ENCODE peak calls at places on chromosomes 13 and 19, in nine cellular contexts. U is pancreas; L is effector memory CD4-positive, alpha-beta T cell; F is endodermal cell; P is aorta; M is left ventricle myocardium inferior; K is cardiac muscle cell; E is psoas muscle; I is tibial nerve. Q is an unnamed sample. For H3K4me1, the result is how much of the 10 kb centered on the place peaks cover.

GRCh38 chr13:80123945-80124344 is 217.0 kb downstream of the SPRY2 start:
- DNase-seq in P (no peak), F (no peak), M (no peak), E (no peak), L (no peak), K (no peak), U (no peak), I (no peak), Q (no peak)

GRCh38 chr13:84831666-84832657 is 949.7 kb upstream of the SLITRK1 start:
- DNase-seq in K (no peak), L (no peak), F (peak), M (no peak), P (peak), I (no peak), U (no peak), E (no peak), Q (no peak)

GRCh38 chr19:47895165-47895782 is 9.2 kb upstream of the SULT2A1 start:
- DNase-seq in P (no peak), L (no peak), E (no peak), M (no peak), U (no peak), K (peak), F (no peak), I (no peak), Q (no peak)

GRCh38 chr19:37468961-37469777 is at the start of gene ZNF570:
- DNase-seq in P (peak), E (peak), U (peak), F (peak), K (peak), M (peak), L (peak), I (peak), Q (peak)

GRCh38 chr13:53151692-53152421 is 123.2 kb downstream of the OLFM4 start:
- DNase-seq in U (peak), P (no peak), F (peak), K (peak), I (no peak), L (no peak), M (no peak), E (no peak), Q (peak)

GRCh38 chr13:33147832-33148231 is 131.6 kb downstream of the KL start:
- DNase-seq in U (no peak), L (no peak), K (no peak), M (no peak), I (no peak), F (no peak), P (no peak), E (no peak), Q (no peak)

GRCh38 chr13:50798923-50799322 is 44.6 kb downstream of the DLEU7 start:
- DNase-seq in F (no peak), K (peak), I (no peak), L (no peak), U (no peak), P (no peak), E (no peak), M (no peak), Q (no peak)

GRCh38 chr13:80399340-80400163 is 58.6 kb upstream of the SPRY2 start:
- DNase-seq in K (no peak), P (no peak), I (no peak), L (no peak), M (no peak), E (no peak), F (no peak), U (no peak), Q (no peak)

GRCh38 chr13:27953671-27954405 is 15.3 kb downstream of the CDX2 start:
- DNase-seq in F (peak), L (peak), U (peak), M (peak), E (peak), I (peak), P (peak), K (peak), Q (peak)

GRCh38 chr13:100433475-100433874 is 155.1 kb downstream of the GGACT start:
- DNase-seq in M (no peak), F (no peak), I (no peak), P (no peak), L (no peak), E (no peak), K (no peak), U (no peak), Q (no peak)

GRCh38 chr13:31964168-31964567 is 67.4 kb upstream of the FRY start:
- DNase-seq in F (no peak), M (no peak), I (no peak), E (no peak), K (no peak), P (no peak), L (no peak), U (no peak), Q (no peak)

GRCh38 chr19:47719047-47719885 is 6.0 kb downstream of the EHD2 start:
- DNase-seq in M (peak), P (peak), L (no peak), K (peak), E (peak), I (peak), U (peak), F (peak), Q (peak)

GRCh38 chr13:42883142-42883541 is 101.8 kb downstream of the FAM216B start:
- DNase-seq in I (no peak), M (no peak), P (no peak), U (no peak), K (peak), F (no peak), L (no peak), E (no peak), Q (no peak)

GRCh38 chr13:113838711-113839201 is 25.1 kb downstream of the GAS6 start:
- DNase-seq in I (no peak), M (peak), U (no peak), L (no peak), E (peak), K (no peak), P (no peak), F (no peak), Q (no peak)

GRCh38 chr13:30047154-30047874 is 196.9 kb upstream of the UBL3 start:
- DNase-seq in K (peak), I (no peak), F (no peak), E (no peak), M (no peak), U (no peak), P (no peak), L (no peak), Q (no peak)

GRCh38 chr13:19845758-19846157 is 17.7 kb downstream of the ZMYM5 start:
- DNase-seq in F (no peak), M (no peak), P (no peak), U (peak), I (no peak), K (peak), L (no peak), E (no peak), Q (no peak)

GRCh38 chr13:85520445-85520844 is 278.8 kb downstream of the SLITRK6 start:
- DNase-seq in K (peak), E (no peak), P (no peak), F (no peak), U (no peak), M (no peak), I (no peak), L (no peak), Q (no peak)

GRCh38 chr13:27005556-27005955 is 166.1 kb downstream of the USP12 start:
- DNase-seq in U (peak), I (no peak), M (no peak), E (no peak), P (no peak), F (peak), L (no peak), K (peak), Q (no peak)

GRCh38 chr13:22193070-22193469 is 522.2 kb downstream of the FGF9 start:
- DNase-seq in L (no peak), M (no peak), P (no peak), K (no peak), U (no peak), I (no peak), E (no peak), F (no peak), Q (no peak)

GRCh38 chr19:48661746-48662145 is 11.1 kb downstream of the NTN5 start:
- DNase-seq in E (no peak), L (no peak), P (no peak), U (no peak), I (no peak), M (no peak), K (no peak), F (no peak), Q (no peak)

GRCh38 chr19:41298327-41298964 is 11.5 kb upstream of the CCDC97 start:
- DNase-seq in P (peak), M (peak), I (peak), U (peak), F (no peak), E (peak), L (peak), K (peak), Q (peak)

GRCh38 chr19:6225232-6225635 is 54.5 kb downstream of the MLLT1 start:
- DNase-seq in K (no peak), U (no peak), P (peak), I (no peak), E (no peak), L (no peak), F (no peak), M (no peak), Q (no peak)
- H3K4me3 ChIP-seq in K (no peak), U (no peak), P (no peak), I (no peak), E (no peak), L (no peak), F (no peak), M (no peak), Q (no peak)

GRCh38 chr13:112647256-112647655 is 42.6 kb upstream of the ATP11A start:
- DNase-seq in P (no peak), L (no peak), E (no peak), U (no peak), K (no peak), F (peak), I (no peak), M (no peak), Q (no peak)
- H3K4me1 ChIP-seq in P (under half), L (under half), E (under half), U (under half), K (under half), F (under half), I (under half), M (under half), Q (under half)

DNA sequence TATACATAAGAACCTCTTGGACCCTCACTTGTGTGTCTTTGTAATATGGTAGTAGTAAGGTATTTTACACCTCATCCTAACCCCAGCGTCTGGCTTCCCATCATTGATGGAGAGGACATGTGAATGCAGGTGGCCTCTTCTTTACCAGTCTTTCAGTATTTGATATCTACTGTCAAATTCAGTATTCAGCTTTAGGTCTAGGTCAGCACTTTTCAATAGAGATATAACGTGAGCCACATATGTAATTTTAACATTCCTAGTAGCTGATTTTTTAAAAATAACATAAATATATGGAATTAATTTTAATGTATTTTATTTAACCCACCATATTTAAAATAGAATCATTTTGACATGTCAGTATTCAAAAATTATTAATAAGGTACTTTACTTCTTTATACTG is 2.9 kb downstream of the RAP2A start:
- DNase-seq in U (no peak), P (no peak), E (no peak), L (no peak), I (no peak), M (no peak), F (no peak), K (no peak), Q (no peak)
- H3K27ac ChIP-seq in U (no peak), P (no peak), E (no peak), L (no peak), I (no peak), M (no peak), F (no peak), K (no peak), Q (no peak)

GRCh38 chr19:50640368-50640767 is 687 bp upstream of the SYT3 start:
- DNase-seq in K (no peak), U (no peak), E (no peak), F (no peak), I (no peak), M (no peak), P (no peak), L (no peak), Q (no peak)
- H3K4me3 ChIP-seq in K (peak), U (no peak), E (no peak), F (peak), I (no peak), M (peak), P (no peak), L (no peak), Q (no peak)

DNA sequence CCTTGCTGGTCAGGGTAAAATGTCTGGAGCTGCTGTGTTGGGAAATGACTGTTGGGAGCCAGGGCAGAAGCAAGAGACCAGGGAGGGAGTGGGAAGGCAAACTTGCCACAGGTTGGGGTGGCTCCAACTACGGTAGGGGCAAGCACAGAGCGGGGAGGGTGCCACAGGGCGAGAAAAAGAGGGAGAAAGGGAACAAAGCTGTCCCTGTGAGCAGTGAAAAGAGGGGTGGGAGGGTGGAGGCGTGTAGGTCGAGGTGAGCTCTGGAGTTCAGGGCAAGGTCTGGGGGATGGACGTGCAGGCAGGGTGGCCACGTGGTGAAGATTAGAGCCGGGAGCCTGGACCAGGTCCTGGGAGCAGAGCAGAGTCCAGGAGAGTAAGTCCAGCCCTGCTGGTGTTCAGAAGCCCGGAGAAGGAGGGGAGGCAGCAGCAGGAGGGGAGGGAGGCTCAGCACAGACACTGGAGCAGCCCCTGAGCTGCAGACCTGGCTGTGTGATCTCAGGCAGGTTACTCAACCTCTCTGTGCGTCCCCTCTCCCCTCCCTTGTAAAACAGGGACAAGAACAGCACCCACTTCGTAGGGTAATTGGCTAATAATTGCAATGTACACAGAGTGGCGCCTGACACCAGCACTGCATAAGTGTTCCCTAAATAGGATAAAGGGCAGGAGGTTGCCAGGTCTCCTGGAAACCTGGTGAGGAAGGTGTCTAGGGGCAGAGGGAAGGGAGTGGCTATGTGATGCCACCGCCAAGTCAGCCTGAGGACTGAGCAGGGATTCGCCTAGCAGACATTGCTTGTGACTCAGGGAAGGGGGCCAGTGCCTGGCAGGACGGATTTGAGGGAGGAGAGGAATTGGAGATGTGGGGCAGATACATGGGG is 3.2 kb upstream of the POLR2E start:
- DNase-seq in I (no peak), P (no peak), L (no peak), U (no peak), F (no peak), E (no peak), K (peak), M (no peak), Q (no peak)
- H3K4me1 ChIP-seq in I (under half), P (under half), L (under half), U (under half), F (under half), E (under half), K (under half), M (half or more), Q (half or more)

DNA sequence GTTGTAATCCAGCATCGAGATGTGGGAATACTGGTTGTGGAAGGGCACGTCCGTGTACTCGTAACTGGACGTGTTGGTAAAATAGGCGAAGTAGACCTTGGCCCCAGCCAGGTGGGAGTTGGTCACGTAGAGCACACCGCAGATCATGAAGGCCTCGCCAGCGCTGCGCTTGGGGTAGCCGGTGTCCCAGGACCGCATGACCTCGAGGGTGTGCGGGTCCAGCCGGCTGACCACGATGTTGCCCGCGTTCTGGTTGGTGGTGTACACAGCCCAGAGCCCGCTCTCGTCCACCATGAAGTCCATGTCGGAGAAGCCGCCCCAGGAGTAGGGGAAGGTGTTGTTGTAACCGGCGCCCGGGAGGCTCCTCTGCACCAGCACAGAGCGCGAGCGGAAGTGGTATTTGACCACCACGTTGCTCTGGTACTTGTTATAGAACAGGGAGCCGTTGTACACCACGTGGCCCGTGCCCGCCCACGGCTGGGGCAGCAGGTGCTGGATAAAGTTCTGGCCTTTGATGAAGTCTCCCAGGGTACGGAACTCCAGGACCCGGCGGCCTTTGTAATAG is 19.2 kb downstream of the PIN1 start:
- DNase-seq in P (no peak), I (no peak), U (no peak), K (no peak), F (no peak), L (no peak), E (no peak), M (no peak), Q (no peak)
- H3K27ac ChIP-seq in P (no peak), I (no peak), U (no peak), K (no peak), F (no peak), L (no peak), E (no peak), M (no peak), Q (no peak)

DNA sequence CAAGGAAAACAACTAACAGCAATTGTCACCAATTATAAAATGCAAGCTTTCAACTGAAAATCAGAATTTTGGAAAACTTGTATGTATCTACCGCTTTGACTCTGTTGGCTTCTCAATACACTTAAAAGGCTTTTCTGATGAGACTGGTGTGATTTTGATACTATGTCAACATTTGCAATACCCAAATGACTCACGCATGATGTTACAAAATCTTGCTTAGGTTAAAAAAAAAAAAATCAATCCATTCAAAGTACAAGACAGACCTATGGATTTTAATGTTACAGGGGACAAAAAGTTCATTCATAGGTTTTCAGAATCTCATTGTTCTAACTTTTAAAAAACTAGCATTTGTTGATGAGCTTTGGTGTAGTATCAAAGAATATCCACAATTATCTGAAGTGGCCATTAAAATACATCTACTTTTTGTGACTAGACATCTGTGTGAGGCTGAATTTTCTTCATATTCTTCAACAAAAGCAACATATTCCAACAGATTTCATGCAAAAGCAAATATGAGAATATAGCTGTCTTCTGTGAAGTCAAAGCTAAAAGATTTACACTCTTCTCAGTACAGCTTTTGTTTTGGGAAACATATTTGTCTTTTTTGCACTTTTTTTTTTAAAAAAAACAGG is 10.7 kb downstream of the ELF1 start:
- DNase-seq in L (no peak), M (no peak), K (peak), F (no peak), I (no peak), P (no peak), U (no peak), E (no peak), Q (no peak)
- H3K4me3 ChIP-seq in L (no peak), M (no peak), K (no peak), F (no peak), I (no peak), P (no peak), U (no peak), E (no peak), Q (no peak)

GRCh38 chr13:48579167-48579918 is 46.5 kb upstream of the RCBTB2 start:
- DNase-seq in U (peak), I (no peak), P (no peak), E (no peak), M (no peak), K (no peak), L (no peak), F (no peak), Q (no peak)
- H3K4me1 ChIP-seq in U (under half), I (under half), P (under half), E (under half), M (under half), K (under half), L (under half), F (under half), Q (under half)

Q was measured in heart right ventricle.